ENCODE peak calls at places on chromosome 18, in four cellular contexts. A is HepG2, K is K562, H is GM12878. T is an unnamed sample.

GRCh38 chr18:37368110-37368812 is 197.3 kb downstream of the CELF4 start:
- DNase-seq in A (no peak), K (no peak), H (no peak), T (no peak)

GRCh38 chr18:7174359-7175107 is 56.4 kb upstream of the LRRC30 start:
- DNase-seq in A (peak; percentile 10), K (no peak), H (no peak), T (no peak)

GRCh38 chr18:68299906-68300305 is 415.0 kb downstream of the TMX3 start:
- DNase-seq in A (no peak), K (no peak), H (no peak), T (no peak)

GRCh38 chr18:12336887-12337286 is 28.8 kb downstream of the TUBB6 start:
- DNase-seq in A (peak; percentile 86), K (no peak), H (no peak), T (no peak)

GRCh38 chr18:49931760-49932159 is 118.4 kb upstream of the ACAA2 start:
- DNase-seq in A (no peak), K (no peak), H (no peak), T (no peak)

GRCh38 chr18:33706391-33706790 is 128.4 kb downstream of the ASXL3 start:
- DNase-seq in A (no peak), K (no peak), H (no peak), T (no peak)

GRCh38 chr18:67385455-67385854 is 131.1 kb downstream of the DSEL start:
- DNase-seq in A (peak; percentile 78), K (no peak), H (no peak), T (no peak)

GRCh38 chr18:58064406-58064998 is 20.5 kb downstream of the NEDD4L start:
- DNase-seq in A (no peak), K (no peak), H (no peak), T (no peak)

GRCh38 chr18:79485788-79486355 is 90.1 kb downstream of the NFATC1 start:
- DNase-seq in A (no peak), K (no peak), H (no peak), T (no peak)

GRCh38 chr18:49899647-49900330 is 86.5 kb upstream of the ACAA2 start:
- DNase-seq in A (peak; percentile 27), K (no peak), H (no peak), T (no peak)

GRCh38 chr18:28960146-28960545 is 783.2 kb upstream of the CDH2 start:
- DNase-seq in A (no peak), K (no peak), H (no peak), T (no peak)

GRCh38 chr18:62611395-62612241 is 88.8 kb downstream of the ZCCHC2 start:
- DNase-seq in A (no peak), K (peak; percentile 38), H (no peak), T (no peak)

GRCh38 chr18:45686892-45687611 is 36.9 kb upstream of the SLC14A1 start:
- DNase-seq in A (no peak), K (no peak), H (no peak), T (no peak)

GRCh38 chr18:8480506-8481328 is 128.5 kb upstream of the RAB12 start:
- DNase-seq in A (peak; percentile 38), K (no peak), H (no peak), T (peak; percentile 44)
- TF ChIP-seq FOXM1 in A (no peak), K (no peak), H (no peak), T (no peak)

DNA sequence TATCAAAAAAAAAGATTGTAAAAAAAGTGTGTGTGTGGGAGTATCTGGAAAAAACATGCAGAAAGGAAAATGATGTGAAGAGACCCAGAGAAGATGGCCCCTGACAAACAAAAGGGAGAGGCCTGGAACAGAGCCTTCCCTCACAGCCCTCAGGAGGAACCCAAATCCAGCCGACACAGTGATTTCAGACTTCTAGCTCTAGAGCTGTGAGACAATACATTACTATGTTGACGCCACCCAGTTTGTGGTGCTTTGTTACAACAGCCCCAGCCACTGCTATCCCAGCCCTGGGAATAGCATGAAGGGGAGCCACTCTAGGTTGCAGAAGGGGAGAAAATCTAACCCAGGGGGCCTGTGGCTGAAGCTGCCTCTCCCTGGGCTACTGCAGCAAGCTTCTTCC is 59.0 kb upstream of the ZBTB7C start:
- DNase-seq in A (no peak), K (no peak), H (no peak), T (no peak)
- TF ChIP-seq BHLHE40 in A (no peak), K (no peak), H (no peak), T (no peak)

GRCh38 chr18:9774150-9774549 is 66.0 kb downstream of the RAB31 start:
- DNase-seq in A (no peak), K (no peak), H (no peak), T (no peak)

GRCh38 chr18:9775172-9775571 is 67.1 kb downstream of the RAB31 start:
- DNase-seq in A (no peak), K (no peak), H (no peak), T (no peak)

GRCh38 chr18:9782073-9782857 is 74.2 kb downstream of the RAB31 start:
- DNase-seq in A (no peak), K (no peak), H (no peak), T (no peak)

GRCh38 chr18:9779630-9780029 is 71.5 kb downstream of the RAB31 start:
- DNase-seq in A (peak; percentile 57), K (no peak), H (no peak), T (no peak)
- TF ChIP-seq FOXM1 in A (no peak), K (no peak), H (no peak), T (no peak)

DNA sequence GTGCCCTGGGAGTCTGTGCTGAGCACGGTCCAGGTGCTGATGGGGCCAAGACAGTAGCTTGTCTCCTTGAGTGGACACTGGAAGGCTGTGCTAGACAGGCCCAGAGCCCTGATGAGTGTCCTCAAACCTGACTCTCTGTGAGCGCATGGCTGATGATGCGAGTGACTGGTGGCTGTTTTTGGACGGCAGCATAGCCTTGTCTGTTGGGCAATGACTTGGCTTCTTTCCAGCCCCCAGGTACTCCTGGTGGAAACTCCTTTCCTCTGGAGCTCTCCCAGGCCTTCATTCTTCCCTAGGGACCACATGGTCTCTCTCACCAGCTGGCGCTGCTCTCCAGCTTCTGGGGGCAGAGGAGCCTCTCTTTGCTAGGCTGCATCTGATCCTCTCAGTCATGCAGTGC is 207.6 kb upstream of the SMIM21 start:
- DNase-seq in A (no peak), K (no peak), H (no peak), T (no peak)
- TF ChIP-seq BHLHE40 in A (no peak), K (no peak), H (no peak), T (no peak)

GRCh38 chr18:2402084-2402483 is 169.2 kb downstream of the METTL4 start:
- DNase-seq in A (no peak), K (no peak), H (no peak), T (no peak)
- TF ChIP-seq FOXM1 in A (no peak), K (no peak), H (no peak), T (no peak)

DNA sequence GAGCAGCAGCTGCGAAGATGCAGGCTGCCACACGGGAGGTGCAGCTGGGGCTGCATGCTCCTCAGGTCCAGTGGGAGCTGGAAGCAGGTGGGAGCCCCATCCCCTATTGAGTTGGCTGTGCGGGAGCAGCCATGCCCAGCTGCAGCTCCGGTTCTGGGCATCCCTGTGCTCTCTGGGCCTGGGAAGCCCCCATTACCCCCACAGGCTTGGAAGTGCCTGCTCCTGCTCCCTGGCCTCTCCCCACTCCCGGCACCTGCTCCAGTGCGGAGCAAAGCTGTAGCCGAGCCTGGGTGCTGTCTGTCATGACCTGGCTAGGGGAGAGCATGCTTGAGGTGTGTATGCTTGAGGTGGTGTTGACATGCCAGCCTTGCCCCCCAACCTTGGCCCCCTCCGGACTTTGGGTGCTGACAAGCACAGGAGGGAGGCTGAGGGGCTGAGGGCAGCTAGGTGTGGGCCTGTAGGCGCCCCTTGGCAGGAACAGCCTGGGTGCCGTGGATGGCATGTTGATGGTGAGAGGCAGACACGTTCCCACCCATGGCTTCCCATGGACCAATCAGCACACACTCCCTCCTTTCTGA is 21.5 kb downstream of the ANKRD29 start:
- DNase-seq in A (no peak), K (no peak), H (no peak), T (no peak)
- TF ChIP-seq BHLHE40 in A (no peak), K (no peak), H (no peak), T (no peak)

GRCh38 chr18:70294471-70295191 is 5.8 kb downstream of the SOCS6 start:
- DNase-seq in A (no peak), K (no peak), H (no peak), T (no peak)

GRCh38 chr18:70292628-70293027 is 3.8 kb downstream of the SOCS6 start:
- DNase-seq in A (no peak), K (no peak), H (no peak), T (no peak)

GRCh38 chr18:70295192-70295522 is 6.3 kb downstream of the SOCS6 start:
- DNase-seq in A (no peak), K (no peak), H (no peak), T (no peak)

GRCh38 chr18:70291295-70291574 is 2.4 kb downstream of the SOCS6 start:
- DNase-seq in A (no peak), K (no peak), H (no peak), T (no peak)

GRCh38 chr18:70293166-70293565 is 4.3 kb downstream of the SOCS6 start:
- DNase-seq in A (no peak), K (no peak), H (no peak), T (no peak)
- TF ChIP-seq FOXM1 in A (no peak), K (no peak), H (no peak), T (no peak)

GRCh38 chr18:77000527-77000926 is 132.1 kb downstream of the MBP start:
- DNase-seq in A (no peak), K (peak; percentile 61), H (no peak), T (peak; percentile 56)
- TF ChIP-seq BHLHE40 in A (no peak), K (no peak), H (no peak), T (no peak)

T was measured in HEK293T.